ENCODE peak calls at places on chromosomes 1 and 21, in five cellular contexts. Q, H, D, W and A are unnamed samples.
A peak's percentile ranks its signal among the peaks of the same experiment; 100 is the strongest.

GRCh38 chr1:93448292-93448982 is 519 bp downstream of the FNBP1L start:
- DNase-seq in D (no peak), W (peak; percentile 81), Q (peak; percentile 52), H (no peak), A (peak; percentile 77)

GRCh38 chr1:51421961-51422360 is 91.6 kb upstream of the TTC39A start:
- DNase-seq in Q (peak; percentile 54), H (peak; percentile 22), D (peak; percentile 82), W (no peak), A (no peak)

GRCh38 chr1:153678519-153679336 is at the start of gene NPR1:
- DNase-seq in D (no peak), Q (no peak), H (no peak), W (peak; percentile 39), A (peak; percentile 69)

GRCh38 chr1:246583448-246584185 is 17.4 kb downstream of the CNST start:
- DNase-seq in W (peak; percentile 79), H (no peak), D (no peak), Q (no peak), A (peak; percentile 57)

GRCh38 chr1:214233856-214234634 is 46.9 kb upstream of the SMYD2 start:
- DNase-seq in W (no peak), H (no peak), Q (no peak), D (no peak), A (no peak)

GRCh38 chr1:19676438-19676922 is 11.8 kb downstream of the HTR6 start:
- DNase-seq in D (peak; percentile 59), W (peak; percentile 49), Q (peak; percentile 57), H (peak; percentile 48), A (peak; percentile 63)

GRCh38 chr1:230684146-230684545 is 29.8 kb downstream of the AGT start:
- DNase-seq in W (no peak), Q (peak; percentile 98), H (no peak), D (no peak), A (no peak)

GRCh38 chr1:184888505-184888904 is 85.8 kb downstream of the NIBAN1 start:
- DNase-seq in W (no peak), H (peak; percentile 39), Q (peak; percentile 67), D (peak; percentile 84), A (no peak)

GRCh38 chr21:44078411-44078981 is 28.7 kb upstream of the PWP2 start:
- DNase-seq in H (no peak), W (no peak), Q (no peak), D (no peak), A (no peak)

GRCh38 chr1:44609412-44609767 is 64.9 kb downstream of the TMEM53 start:
- DNase-seq in Q (peak; percentile 58), W (peak; percentile 56), H (peak; percentile 28), D (peak; percentile 44), A (peak; percentile 52)

DNA sequence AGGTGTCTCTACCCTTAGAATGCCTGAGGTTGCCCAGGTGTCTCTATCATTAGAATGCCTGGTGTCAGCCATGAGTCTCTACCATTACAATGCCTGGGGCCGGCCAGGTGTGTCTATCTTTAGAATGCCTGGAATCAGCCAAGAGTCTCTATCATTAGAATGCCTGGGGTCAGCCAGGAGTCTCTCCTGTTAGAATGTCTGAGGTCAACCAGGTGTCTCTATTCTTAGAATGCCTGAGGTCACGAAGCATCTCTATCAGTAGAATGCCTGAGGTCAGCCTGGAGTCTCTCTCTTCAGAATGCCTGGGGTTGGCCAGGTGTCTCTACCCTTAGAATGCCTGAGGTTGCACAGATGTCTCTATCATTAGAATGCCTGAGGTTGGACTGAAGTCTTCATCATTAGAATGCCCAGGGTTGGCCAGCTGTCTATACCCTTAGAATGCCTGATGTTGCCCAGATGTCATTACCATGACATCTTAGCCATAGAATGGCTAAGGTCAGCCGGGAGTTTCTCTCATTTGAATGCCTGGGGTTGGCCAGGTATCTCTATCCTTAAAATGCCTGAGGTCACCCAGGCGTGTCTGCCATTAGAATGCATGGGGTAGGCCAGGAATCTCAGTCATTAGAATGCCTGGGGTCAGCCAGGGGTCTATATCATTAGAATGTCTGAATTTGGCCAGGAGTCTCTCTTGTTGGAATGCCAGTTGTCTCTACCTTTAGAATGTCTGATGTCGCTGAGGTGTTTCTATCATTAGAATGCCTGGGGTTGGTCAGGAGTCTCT is 44.0 kb downstream of the RNF187 start:
- DNase-seq in Q (no peak), W (no peak), D (no peak), H (no peak), A (no peak)
- H3K27me3 ChIP-seq in Q (no peaks in the 10 kb centered on the region), W (no peaks in the 10 kb centered on the region), D (no peaks in the 10 kb centered on the region), H (no peaks in the 10 kb centered on the region), A (peaks cover 5% of the 10 kb centered on the region)

DNA sequence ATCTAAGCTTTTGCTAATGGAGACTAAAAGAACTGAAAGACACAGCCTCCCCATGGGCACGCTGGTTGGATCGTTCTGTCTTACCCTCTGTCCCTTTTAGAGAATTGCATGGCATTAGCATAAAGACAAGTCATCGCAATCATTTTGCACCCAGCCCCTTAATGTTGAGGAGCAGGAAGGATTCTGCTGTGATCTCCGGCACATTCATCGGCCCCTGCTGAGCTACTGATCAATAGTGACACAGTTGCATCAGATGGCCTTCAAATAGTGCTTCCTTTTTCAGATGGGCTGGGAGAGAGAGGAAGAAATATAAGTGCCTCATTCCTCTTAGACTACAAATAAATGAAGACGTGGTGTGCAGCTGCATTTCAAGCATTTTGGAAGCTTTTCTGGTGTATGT is 75.4 kb downstream of the NOS1AP start:
- DNase-seq in W (no peak), Q (no peak), D (no peak), H (no peak), A (no peak)
- H3K4me3 ChIP-seq in W (no peak overlapping the region), Q (no peak overlapping the region), D (no peak overlapping the region), H (no peak overlapping the region), A (no peak overlapping the region)

DNA sequence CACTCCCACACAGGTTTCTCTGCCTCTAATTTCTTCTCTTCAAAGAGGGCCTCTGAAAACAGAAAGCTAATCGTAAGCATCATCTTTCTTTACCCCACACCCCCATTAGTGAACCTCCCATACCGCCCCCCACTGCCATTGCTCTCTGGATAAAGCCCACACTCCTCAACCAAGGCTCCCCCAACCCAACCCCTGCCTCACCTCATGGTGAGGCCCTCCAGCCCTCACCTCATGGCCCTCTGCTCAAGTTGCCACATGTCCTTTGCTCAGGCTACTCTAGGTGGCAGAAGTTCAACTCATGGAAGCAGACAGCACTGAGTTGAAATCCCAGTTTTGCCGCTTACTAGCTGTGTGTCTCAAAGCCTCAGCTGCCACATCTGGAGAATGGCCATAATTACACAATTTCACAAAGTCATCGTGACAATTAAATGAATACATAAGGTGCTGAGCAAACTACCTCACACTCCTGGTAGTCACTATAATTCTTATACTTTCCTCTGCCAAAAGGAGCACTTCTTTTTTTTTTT is 18.2 kb upstream of the WASF2 start:
- DNase-seq in H (no peak), D (no peak), Q (peak; percentile 35), W (no peak), A (no peak)
- TF ChIP-seq CTCF in H (peak; percentile 18), D (no peak), Q (peak; percentile 31), W (no peak), A (no peak)

GRCh38 chr1:10679521-10680220 is 116.8 kb downstream of the CASZ1 start:
- DNase-seq in H (peak; percentile 40), W (peak; percentile 69), D (peak; percentile 62), Q (peak; percentile 82), A (no peak)

GRCh38 chr1:10680487-10680886 is 116.0 kb downstream of the CASZ1 start:
- DNase-seq in D (no peak), H (no peak), Q (no peak), W (no peak), A (no peak)

GRCh38 chr1:10681296-10682113 is 114.9 kb downstream of the CASZ1 start:
- DNase-seq in H (no peak), D (no peak), W (no peak), Q (no peak), A (no peak)

GRCh38 chr1:10682449-10683365 is 113.7 kb downstream of the CASZ1 start:
- DNase-seq in H (no peak), Q (no peak), W (no peak), D (no peak), A (no peak)

DNA sequence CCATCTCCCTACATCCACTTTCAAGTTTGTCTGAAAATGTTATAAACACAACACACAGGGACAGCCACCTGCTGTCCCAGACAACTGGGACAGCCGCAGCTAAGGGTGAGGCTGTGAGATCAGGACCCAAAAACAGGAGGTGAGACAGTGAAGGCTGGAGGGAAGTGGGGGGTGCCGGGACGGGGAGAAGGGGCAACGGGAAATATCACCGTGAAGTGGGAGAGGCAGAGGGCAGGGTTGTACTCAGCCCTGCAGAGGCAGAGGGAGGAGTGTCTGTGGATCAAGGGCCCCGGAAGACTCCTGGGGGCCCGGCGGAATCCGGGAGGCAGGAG is 114.4 kb downstream of the CASZ1 start:
- DNase-seq in H (no peak), D (no peak), W (no peak), Q (no peak), A (no peak)
- H3K27me3 ChIP-seq in H (peaks cover 7% of the 10 kb centered on the region), D (peaks cover 5% of the 10 kb centered on the region), W (no peaks in the 10 kb centered on the region), Q (no peaks in the 10 kb centered on the region), A (no peaks in the 10 kb centered on the region)